ENCODE peak calls at places on chromosomes 16 and 17, in eight cellular contexts. B is aorta, R is MM.1S, Z is 8988T, Y is foreskin fibroblast, S is ELR, K is GM04503, W is GM04504. T is an unnamed sample.

GRCh38 chr17:82648761-82649474 is 674 bp upstream of the WDR45B start:
- DNase-seq in R (no peak), Z (no peak), Y (no peak), B (peak), K (no peak), S (peak), W (no peak), T (no peak)

GRCh38 chr17:79630821-79631639 is 20.2 kb upstream of the RBFOX3 start:
- DNase-seq in W (no peak), S (no peak), K (no peak), Y (no peak), R (no peak), Z (no peak), B (no peak), T (no peak)

GRCh38 chr17:7894866-7895265 is 6.3 kb downstream of the CHD3 start:
- DNase-seq in Z (no peak), S (no peak), R (no peak), B (no peak), W (no peak), K (no peak), Y (no peak), T (no peak)

GRCh38 chr16:74740795-74741304 is 33.8 kb downstream of the FA2H start:
- DNase-seq in S (no peak), Y (peak), Z (peak), W (no peak), B (peak), R (no peak), K (no peak), T (no peak)

GRCh38 chr16:546909-547770 is 13.1 kb upstream of the PRR35 start:
- DNase-seq in Z (no peak), R (no peak), B (peak), W (no peak), Y (peak), S (peak), K (no peak), T (no peak)

GRCh38 chr17:42286411-42287295 is 1.6 kb upstream of the STAT5A start:
- DNase-seq in W (no peak), Y (peak), S (no peak), R (no peak), B (peak), K (no peak), Z (no peak), T (no peak)

GRCh38 chr16:88505405-88506082 is 52.5 kb downstream of the ZFPM1 start:
- DNase-seq in S (peak), Y (no peak), Z (peak), K (no peak), W (no peak), R (no peak), B (no peak), T (peak)

GRCh38 chr16:48272837-48273421 is 25.6 kb upstream of the ABCC11 start:
- DNase-seq in Z (no peak), R (no peak), S (no peak), K (no peak), W (no peak), Y (no peak), B (no peak), T (no peak)

GRCh38 chr16:29961127-29961478 is 776 bp upstream of the TMEM219 start:
- DNase-seq in B (no peak), Y (no peak), K (no peak), R (no peak), Z (no peak), S (peak), W (no peak), T (no peak)

GRCh38 chr16:68486671-68487495 is 38.6 kb upstream of the SMPD3 start:
- DNase-seq in Z (no peak), K (no peak), R (peak), W (no peak), Y (no peak), B (no peak), S (no peak), T (no peak)

GRCh38 chr17:37461668-37462067 is 28.0 kb upstream of the DUSP14 start:
- DNase-seq in Y (peak), Z (no peak), W (no peak), S (no peak), B (no peak), R (no peak), K (no peak), T (no peak)

GRCh38 chr16:75262104-75262799 is 10.8 kb upstream of the BCAR1 start:
- DNase-seq in B (peak), Y (peak), S (no peak), W (no peak), R (no peak), Z (no peak), K (no peak), T (peak)

GRCh38 chr16:15585956-15586355 is 57.0 kb downstream of the MARF1 start:
- DNase-seq in K (no peak), B (no peak), Z (no peak), Y (no peak), W (no peak), R (no peak), S (no peak), T (no peak)

GRCh38 chr17:75130632-75131277 is 787 bp downstream of the NT5C start:
- DNase-seq in Y (peak), Z (no peak), S (peak), W (no peak), B (peak), R (no peak), K (no peak), T (peak)

GRCh38 chr17:33014751-33015150 is 23.1 kb downstream of the SPACA3 start:
- DNase-seq in K (no peak), R (no peak), S (no peak), Z (no peak), W (no peak), B (no peak), Y (no peak), T (no peak)

GRCh38 chr16:87541004-87541881 is 48.4 kb upstream of the ZCCHC14 start:
- DNase-seq in Z (no peak), S (peak), B (peak), K (no peak), Y (peak), W (no peak), R (no peak), T (no peak)

GRCh38 chr17:1271020-1271423 is 778 bp downstream of the BHLHA9 start:
- DNase-seq in Y (no peak), R (no peak), K (no peak), B (no peak), S (no peak), W (no peak), Z (no peak), T (no peak)

GRCh38 chr16:64711026-64711425 is 410.8 kb downstream of the CDH11 start:
- DNase-seq in B (no peak), W (no peak), Z (no peak), K (no peak), Y (no peak), S (no peak), R (no peak), T (no peak)

GRCh38 chr17:44920565-44920940 is 5.3 kb upstream of the GFAP start:
- DNase-seq in W (no peak), R (no peak), K (no peak), B (no peak), Z (no peak), Y (no peak), S (no peak), T (no peak)